ENCODE peak calls at places on chromosomes 12 and 14, in nine cellular contexts. C, F, L, D, G, Q, R, N and V are unnamed samples.

GRCh38 chr12:2097617-2098016 is 44.8 kb downstream of the CACNA1C start:
- DNase-seq in R (no peak), G (no peak), D (no peak), L (no peak), F (no peak), N (no peak), Q (no peak), C (no peak), V (no peak)

GRCh38 chr14:92362781-92363235 is 39.8 kb downstream of the SLC24A4 start:
- DNase-seq in L (no peak), C (peak; percentile 59), N (no peak), D (no peak), F (peak; percentile 20), R (no peak), Q (peak; percentile 41), G (no peak), V (no peak)

GRCh38 chr12:123278150-123278627 is 6.5 kb upstream of the CDK2AP1 start:
- DNase-seq in R (no peak), L (no peak), F (no peak), G (no peak), D (no peak), Q (no peak), C (no peak), N (no peak), V (no peak)

GRCh38 chr14:72810201-72810600 is 83.7 kb downstream of the DPF3 start:
- DNase-seq in C (no peak), R (no peak), D (no peak), G (no peak), L (no peak), F (no peak), N (no peak), Q (no peak), V (no peak)

GRCh38 chr14:77303417-77304156 is 17.1 kb downstream of the POMT2 start:
- DNase-seq in G (no peak), D (peak; percentile 89), Q (peak; percentile 66), L (peak; percentile 95), N (no peak), R (peak; percentile 97), C (peak; percentile 97), F (peak; percentile 96), V (no peak)

GRCh38 chr14:60008042-60008441 is 83.7 kb upstream of the PCNX4 start:
- DNase-seq in R (no peak), C (peak; percentile 36), F (no peak), Q (no peak), L (no peak), N (no peak), G (no peak), D (no peak), V (no peak)

GRCh38 chr14:72779679-72780078 is 114.2 kb downstream of the DPF3 start:
- DNase-seq in R (no peak), N (no peak), G (no peak), C (no peak), Q (no peak), L (no peak), D (no peak), F (no peak), V (no peak)

GRCh38 chr12:113372371-113372770 is 14.0 kb downstream of the PLBD2 start:
- DNase-seq in C (no peak), Q (no peak), F (no peak), D (no peak), N (no peak), G (no peak), L (no peak), R (no peak), V (no peak)

GRCh38 chr12:62784576-62784975 is 150.4 kb downstream of the PPM1H start:
- DNase-seq in Q (no peak), D (no peak), N (no peak), G (no peak), R (no peak), F (no peak), L (peak; percentile 14), C (no peak), V (no peak)

GRCh38 chr14:20458031-20458789 is 3.0 kb downstream of the PIP4P1 start:
- DNase-seq in F (no peak), L (no peak), N (no peak), G (no peak), R (no peak), C (no peak), Q (no peak), D (no peak), V (no peak)

GRCh38 chr12:122888232-122888752 is 7.6 kb downstream of the VPS37B start:
- DNase-seq in G (no peak), N (peak; percentile 56), L (peak; percentile 81), C (peak; percentile 63), R (peak; percentile 92), F (peak; percentile 59), Q (peak; percentile 77), D (peak; percentile 85), V (no peak)

GRCh38 chr14:60652674-60653387 is 3.6 kb upstream of the SIX1 start:
- DNase-seq in D (no peak), N (no peak), G (no peak), C (no peak), F (no peak), R (peak; percentile 24), L (no peak), Q (no peak), V (no peak)

GRCh38 chr14:104250175-104250574 is 111.8 kb downstream of the KIF26A start:
- DNase-seq in Q (no peak), R (no peak), N (no peak), G (no peak), C (no peak), L (no peak), F (no peak), D (no peak), V (no peak)

GRCh38 chr14:104254735-104255400 is 116.5 kb downstream of the KIF26A start:
- DNase-seq in L (no peak), R (no peak), N (no peak), F (no peak), C (no peak), Q (no peak), G (no peak), D (no peak), V (no peak)

GRCh38 chr14:104253223-104253822 is 114.9 kb downstream of the KIF26A start:
- DNase-seq in D (no peak), G (no peak), C (no peak), L (no peak), N (no peak), F (no peak), Q (no peak), R (no peak), V (no peak)

GRCh38 chr14:104253901-104254353 is 115.5 kb downstream of the KIF26A start:
- DNase-seq in F (no peak), N (no peak), C (no peak), R (no peak), L (no peak), Q (no peak), G (no peak), D (no peak), V (no peak)

DNA sequence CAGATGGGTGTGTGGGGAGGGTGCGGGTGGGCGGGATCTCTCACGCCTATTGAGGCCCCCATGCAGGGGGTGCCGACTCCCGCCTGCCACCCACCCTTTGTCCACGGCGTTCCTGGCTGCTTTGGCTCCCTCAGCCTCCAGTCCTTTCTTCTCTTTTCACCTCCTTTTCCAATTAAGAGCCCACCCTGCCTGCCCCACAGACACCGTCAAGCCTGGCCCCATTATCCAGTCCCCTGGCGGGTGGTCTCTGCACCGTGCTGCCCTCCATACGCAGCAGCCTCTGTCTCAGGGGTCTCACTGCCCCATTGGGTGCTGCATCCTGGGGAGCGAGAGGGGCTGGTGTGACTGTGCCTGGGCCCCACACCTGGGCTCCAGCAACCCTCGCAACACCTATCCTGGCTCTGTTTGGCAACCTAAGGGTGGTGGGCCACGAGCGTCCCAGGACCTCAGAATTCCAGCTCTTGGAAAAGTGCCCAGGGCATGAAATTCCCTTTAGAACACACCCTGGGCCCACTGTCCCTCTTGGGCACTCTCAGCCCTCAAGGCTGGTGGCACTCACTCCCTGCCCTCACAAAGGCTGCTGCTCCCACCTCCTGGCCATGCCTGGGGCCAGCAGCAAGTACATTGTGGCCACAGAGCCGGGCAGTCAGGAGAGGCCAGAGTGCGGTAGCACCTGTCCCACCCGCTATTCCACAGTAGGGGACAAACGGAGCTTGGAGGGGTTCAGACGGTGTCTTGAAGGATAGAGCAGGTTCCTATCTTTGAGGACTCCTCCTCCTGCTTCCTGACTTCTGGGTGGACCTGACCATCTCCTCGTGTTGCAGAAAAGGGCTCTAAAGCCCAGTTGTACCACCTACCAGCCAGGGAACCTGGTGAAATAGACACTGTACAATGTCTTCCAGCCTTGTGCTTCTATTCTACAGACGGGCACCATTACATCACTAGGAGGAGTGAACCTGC is 114.1 kb downstream of the KIF26A start:
- DNase-seq in L (no peak), R (no peak), G (no peak), N (no peak), C (no peak), D (no peak), F (no peak), Q (no peak), V (no peak)
- TF ChIP-seq CTCF in L (no peak), R (no peak), G (no peak), N (no peak), C (no peak), D (no peak), F (no peak), Q (no peak), V (no peak)

GRCh38 chr14:34873591-34874385 is 1.4 kb downstream of the BAZ1A start:
- DNase-seq in L (peak; percentile 71), Q (peak; percentile 87), D (peak; percentile 81), C (peak; percentile 66), R (peak; percentile 36), F (no peak), N (no peak), G (peak; percentile 75), V (peak; percentile 71)
- TF ChIP-seq CTCF in L (no peak), Q (no peak), D (no peak), C (no peak), R (no peak), F (no peak), N (no peak), G (no peak), V (no peak)

DNA sequence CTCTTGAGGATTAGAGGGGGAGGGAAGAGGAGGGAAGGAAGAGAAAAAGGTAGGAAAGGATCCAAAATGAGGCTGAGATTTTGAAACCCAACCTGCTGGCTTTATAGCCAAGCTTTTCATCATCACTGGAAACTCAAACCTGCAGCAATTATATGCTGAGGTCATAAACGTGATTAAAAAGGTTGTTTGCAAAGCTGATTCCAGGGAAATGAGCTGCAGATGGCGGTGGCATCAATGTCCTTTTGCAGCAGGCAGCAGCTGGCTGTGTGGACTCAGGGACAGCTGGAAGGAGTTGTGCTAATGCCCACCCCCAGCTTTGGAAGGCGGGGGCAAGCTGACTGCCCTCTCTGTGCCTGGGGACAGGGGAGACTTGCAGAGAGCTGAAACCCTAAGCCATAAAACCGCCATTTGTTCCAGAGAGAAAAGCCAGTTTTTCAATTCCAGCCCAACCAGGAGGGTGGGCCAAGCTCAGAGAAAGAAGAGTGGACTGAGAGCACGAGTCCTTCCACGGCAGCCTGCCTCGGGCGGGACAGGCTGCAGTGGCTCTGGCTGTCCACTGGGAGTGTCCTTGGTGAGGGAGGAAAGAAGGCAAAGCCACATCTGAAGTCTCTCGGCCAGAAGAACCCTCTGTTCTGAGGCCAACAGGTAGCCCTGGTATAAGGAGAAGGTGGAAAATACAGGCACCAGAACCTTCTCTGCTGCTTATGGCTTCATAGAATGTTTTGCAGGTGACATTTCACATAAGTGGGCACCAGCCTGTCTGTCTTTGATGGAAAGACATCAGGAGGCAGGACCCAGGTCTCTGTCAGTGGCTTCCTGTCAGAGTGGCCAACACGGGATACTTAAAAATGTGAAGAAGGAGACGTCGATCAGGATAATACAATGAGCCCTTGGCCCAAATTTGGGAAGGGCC is 90.7 kb downstream of the SINHCAF start:
- DNase-seq in N (peak; percentile 34), F (no peak), Q (no peak), C (peak; percentile 16), D (peak; percentile 84), R (peak; percentile 64), G (no peak), L (peak; percentile 48), V (peak; percentile 65)
- TF ChIP-seq CTCF in N (peak; percentile 18), F (peak; percentile 79), Q (no peak), C (peak; percentile 33), D (peak; percentile 48), R (peak; percentile 66), G (peak; percentile 44), L (peak; percentile 65), V (peak; percentile 58)

GRCh38 chr12:9372202-9372601 is 164.0 kb upstream of the PZP start:
- DNase-seq in D (peak; percentile 36), G (no peak), L (no peak), R (peak; percentile 56), Q (no peak), N (no peak), F (peak; percentile 11), C (peak; percentile 17), V (no peak)
- TF ChIP-seq CTCF in D (peak; percentile 33), G (no peak), L (peak; percentile 43), R (peak; percentile 63), Q (no peak), N (peak; percentile 25), F (peak; percentile 62), C (peak; percentile 33), V (no peak)